ENCODE peak calls at places on chromosome 6, in five cellular contexts. B is adipocyte; D is CD8-positive, alpha-beta memory T cell; A is NCI-H1105; S is Caki2. R is an unnamed sample.

GRCh38 chr6:148747145-148747492 is 289 bp downstream of the UST start:
- DNase-seq in B (no peak), A (peak; percentile 15), D (no peak), S (no peak), R (no peak)

GRCh38 chr6:12391472-12391871 is 101.3 kb downstream of the EDN1 start:
- DNase-seq in A (no peak), B (no peak), S (no peak), D (no peak), R (no peak)

GRCh38 chr6:157561929-157562810 is 181.2 kb downstream of the ZDHHC14 start:
- DNase-seq in A (no peak), D (no peak), S (no peak), B (no peak), R (no peak)

GRCh38 chr6:13924949-13925881 is at the start of gene RNF182:
- DNase-seq in A (peak; percentile 43), D (no peak), S (peak; percentile 22), B (peak; percentile 78), R (peak; percentile 85)

GRCh38 chr6:99993533-99994251 is at the start of gene MCHR2:
- DNase-seq in A (no peak), D (no peak), B (peak; percentile 19), S (no peak), R (no peak)

GRCh38 chr6:27007020-27007419 is 240.5 kb upstream of the PRSS16 start:
- DNase-seq in A (no peak), D (no peak), B (no peak), S (no peak), R (no peak)

GRCh38 chr6:16547586-16547985 is 213.7 kb downstream of the ATXN1 start:
- DNase-seq in D (no peak), S (no peak), B (no peak), A (no peak), R (no peak)

GRCh38 chr6:42400031-42400760 is 51.5 kb downstream of the TRERF1 start:
- DNase-seq in A (no peak), D (no peak), S (no peak), B (no peak), R (no peak)

GRCh38 chr6:2127484-2127911 is 117.9 kb downstream of the GMDS start:
- DNase-seq in A (no peak), S (no peak), D (peak; percentile 21), B (no peak), R (no peak)

GRCh38 chr6:28648035-28648877 is 122.6 kb downstream of the GPX5 start:
- DNase-seq in D (no peak), A (peak; percentile 75), B (peak; percentile 81), S (peak; percentile 86), R (peak; percentile 25)

GRCh38 chr6:16486661-16487060 is 248.3 kb downstream of the GMPR start:
- DNase-seq in B (no peak), A (no peak), D (peak; percentile 48), S (no peak), R (no peak)

GRCh38 chr6:26195924-26196845 is 109.0 kb downstream of the HFE start:
- DNase-seq in A (no peak), S (no peak), B (peak; percentile 47), D (peak; percentile 21), R (no peak)

GRCh38 chr6:34182751-34183531 is 37.1 kb upstream of the GRM4 start:
- DNase-seq in A (no peak), D (peak; percentile 85), S (no peak), B (no peak), R (no peak)

GRCh38 chr6:32679501-32679900 is 13.0 kb upstream of the HLA-DQB1 start:
- DNase-seq in B (no peak), A (no peak), D (no peak), S (no peak), R (no peak)

GRCh38 chr6:93918258-93918657 is 498.9 kb upstream of the EPHA7 start:
- DNase-seq in B (no peak), A (no peak), S (no peak), D (no peak), R (no peak)

GRCh38 chr6:112408522-112408921 is 61.4 kb downstream of the RFPL4B start:
- DNase-seq in B (no peak), S (no peak), A (no peak), D (no peak), R (no peak)

GRCh38 chr6:41759905-41760579 is 12.8 kb upstream of the PGC start:
- DNase-seq in B (no peak), A (no peak), D (no peak), S (no peak), R (no peak)

GRCh38 chr6:13814938-13815575 is 700 bp upstream of the MCUR1 start:
- DNase-seq in A (no peak), D (no peak), B (no peak), S (no peak), R (no peak)

GRCh38 chr6:136709429-136709828 is 82.8 kb downstream of the MAP3K5 start:
- DNase-seq in D (no peak), S (no peak), A (no peak), B (no peak), R (no peak)

GRCh38 chr6:96787846-96788580 is 49.3 kb downstream of the GPR63 start:
- DNase-seq in A (peak; percentile 91), D (no peak), B (no peak), S (no peak), R (no peak)

GRCh38 chr6:30740993-30741784 is 1.3 kb downstream of the FLOT1 start:
- DNase-seq in D (no peak), B (peak; percentile 21), S (no peak), A (no peak), R (no peak)

GRCh38 chr6:49423817-49424216 is 39.2 kb downstream of the MMUT start:
- DNase-seq in S (peak; percentile 8), A (peak; percentile 16), D (no peak), B (peak; percentile 27), R (no peak)

GRCh38 chr6:140078552-140079126 is 704.2 kb upstream of the CITED2 start:
- DNase-seq in D (no peak), B (peak; percentile 90), A (no peak), S (peak; percentile 16), R (no peak)

GRCh38 chr6:124400600-124400999 is 561.6 kb upstream of the RNF217 start:
- DNase-seq in B (no peak), A (no peak), S (no peak), D (no peak), R (no peak)

GRCh38 chr6:9537381-9537780 is 877.5 kb downstream of the TFAP2A start:
- DNase-seq in A (no peak), D (no peak), S (peak; percentile 88), B (no peak), R (no peak)

GRCh38 chr6:82138075-82138791 is 109.3 kb downstream of the IBTK start:
- DNase-seq in B (no peak), D (no peak), A (no peak), S (no peak), R (no peak)

GRCh38 chr6:44285552-44286284 is 15.5 kb downstream of the TMEM151B start:
- DNase-seq in B (peak; percentile 34), D (no peak), A (no peak), S (peak; percentile 29), R (no peak)

GRCh38 chr6:90251295-90251992 is 45.2 kb downstream of the BACH2 start:
- DNase-seq in S (no peak), A (no peak), D (no peak), B (no peak), R (no peak)

GRCh38 chr6:13908955-13909381 is 15.8 kb upstream of the RNF182 start:
- DNase-seq in D (peak; percentile 50), S (peak; percentile 48), A (peak; percentile 63), B (peak; percentile 86), R (peak; percentile 69)

GRCh38 chr6:43770417-43771209 is 602 bp downstream of the VEGFA start:
- DNase-seq in S (peak; percentile 69), B (peak; percentile 77), A (peak; percentile 20), D (peak; percentile 7), R (peak; percentile 89)

GRCh38 chr6:20317430-20317829 is 84.2 kb upstream of the E2F3 start:
- DNase-seq in D (no peak), B (no peak), S (no peak), A (no peak), R (no peak)

GRCh38 chr6:13763740-13764381 is 50.5 kb downstream of the MCUR1 start:
- DNase-seq in D (no peak), A (no peak), B (no peak), S (no peak), R (no peak)

GRCh38 chr6:71404145-71404966 is 115.7 kb downstream of the OGFRL1 start:
- DNase-seq in A (no peak), S (peak; percentile 96), D (no peak), B (peak; percentile 76), R (no peak)

GRCh38 chr6:116266803-116267202 is 12.9 kb downstream of the TSPYL1 start:
- DNase-seq in S (no peak), D (no peak), A (no peak), B (no peak), R (no peak)

R was measured in H54.